ENCODE peak calls at places on chromosomes 13 and 19, in four cellular contexts. I is tibial artery, D is WTC11, U is PC-3. T is an unnamed sample.

GRCh38 chr13:46726347-46726746 is 70.6 kb downstream of the ESD start:
- DNase-seq in I (no peak), D (no peak), U (no peak), T (no peak)

GRCh38 chr19:406121-406711 is 2.7 kb downstream of the C2CD4C start:
- DNase-seq in I (no peak), D (no peak), U (no peak), T (no peak)

GRCh38 chr13:64369121-64369520 is 2861.0 kb downstream of the PCDH9 start:
- DNase-seq in I (no peak), D (no peak), U (no peak), T (no peak)

GRCh38 chr19:10289167-10289835 is 451 bp upstream of the ICAM5 start:
- DNase-seq in I (no peak), D (peak; percentile 86), U (peak; percentile 45), T (no peak)

GRCh38 chr19:47598407-47599349 is 10.3 kb upstream of the BICRA start:
- DNase-seq in I (peak; percentile 86), D (peak; percentile 76), U (peak; percentile 94), T (no peak)

GRCh38 chr19:10431254-10431942 is 11.1 kb downstream of the PDE4A start:
- DNase-seq in I (peak; percentile 41), D (peak; percentile 34), U (peak; percentile 37), T (no peak)

GRCh38 chr19:5006201-5006600 is 37.3 kb downstream of the KDM4B start:
- DNase-seq in I (no peak), D (no peak), U (peak; percentile 45), T (no peak)

GRCh38 chr19:4831351-4832340 is at the start of gene TICAM1:
- DNase-seq in I (peak; percentile 69), D (no peak), U (peak; percentile 63), T (no peak)

GRCh38 chr19:55319786-55320185 is 5.4 kb downstream of the TMEM150B start:
- DNase-seq in I (no peak), D (peak; percentile 93), U (no peak), T (peak; percentile 68)

GRCh38 chr19:12766051-12766521 is 9.3 kb downstream of the HOOK2 start:
- DNase-seq in I (peak; percentile 72), D (peak; percentile 89), U (peak; percentile 79), T (peak; percentile 73)

GRCh38 chr13:24216176-24216575 is 55.7 kb downstream of the SPATA13 start:
- DNase-seq in I (no peak), D (no peak), U (no peak), T (no peak)

GRCh38 chr13:31835932-31836331 is 96.6 kb downstream of the RXFP2 start:
- DNase-seq in I (no peak), D (no peak), U (peak; percentile 49), T (no peak)

GRCh38 chr19:13984875-13985741 is 21.0 kb downstream of the RFX1 start:
- DNase-seq in I (no peak), D (no peak), U (no peak), T (no peak)

GRCh38 chr13:37680137-37680536 is 81.6 kb upstream of the POSTN start:
- DNase-seq in I (no peak), D (no peak), U (no peak), T (no peak)

GRCh38 chr19:57239982-57240310 is 486 bp upstream of the ZNF805 start:
- DNase-seq in I (peak; percentile 22), D (no peak), U (no peak), T (no peak)

GRCh38 chr13:47628666-47629065 is 372.4 kb downstream of the SUCLA2 start:
- DNase-seq in I (no peak), D (no peak), U (peak; percentile 68), T (no peak)

GRCh38 chr13:63690672-63691071 is 2275.0 kb upstream of the PCDH20 start:
- DNase-seq in I (no peak), D (no peak), U (no peak), T (no peak)

GRCh38 chr19:21434967-21435544 is 38.1 kb downstream of the ZNF493 start:
- DNase-seq in I (no peak), D (no peak), U (no peak), T (no peak)

GRCh38 chr13:107373551-107373950 is 805.6 kb upstream of the ARGLU1 start:
- DNase-seq in I (no peak), D (no peak), U (peak; percentile 75), T (no peak)

GRCh38 chr19:11410682-11411081 is 8.4 kb downstream of the RGL3 start:
- DNase-seq in I (no peak), D (no peak), U (peak; percentile 65), T (no peak)

GRCh38 chr19:43726736-43727592 is 11.1 kb downstream of the IRGC start:
- DNase-seq in I (no peak), D (no peak), U (no peak), T (no peak)

GRCh38 chr19:53541971-53542370 is 4.0 kb downstream of the ZNF331 start:
- DNase-seq in I (no peak), D (no peak), U (peak; percentile 76), T (no peak)

GRCh38 chr13:94325148-94325528 is 154.3 kb downstream of the DCT start:
- DNase-seq in I (no peak), D (no peak), U (no peak), T (no peak)

GRCh38 chr19:19460761-19461265 is 54.5 kb downstream of the TSSK6 start:
- DNase-seq in I (peak; percentile 78), D (peak; percentile 49), U (no peak), T (no peak)

GRCh38 chr13:112994084-112994780 is 25.2 kb downstream of the MCF2L start:
- DNase-seq in I (no peak), D (no peak), U (no peak), T (no peak)

GRCh38 chr19:45821103-45821521 is 6.0 kb upstream of the RSPH6A start:
- DNase-seq in I (no peak), D (no peak), U (no peak), T (no peak)

GRCh38 chr13:38763446-38764381 is 76.8 kb downstream of the FREM2 start:
- DNase-seq in I (no peak), D (peak; percentile 22), U (peak; percentile 44), T (peak; percentile 43)

GRCh38 chr13:51396352-51396751 is 56.5 kb downstream of the INTS6 start:
- DNase-seq in I (no peak), D (no peak), U (no peak), T (no peak)

GRCh38 chr13:80436571-80437169 is 95.7 kb upstream of the SPRY2 start:
- DNase-seq in I (no peak), D (no peak), U (no peak), T (no peak)

GRCh38 chr13:110268576-110269185 is 38.3 kb downstream of the COL4A1 start:
- DNase-seq in I (no peak), D (no peak), U (no peak), T (no peak)

GRCh38 chr13:99972190-99972731 is 694 bp upstream of the ZIC5 start:
- DNase-seq in I (no peak), D (peak; percentile 25), U (no peak), T (peak; percentile 9)

GRCh38 chr13:84279166-84279565 is 396.9 kb upstream of the SLITRK1 start:
- DNase-seq in I (no peak), D (no peak), U (peak; percentile 17), T (no peak)

GRCh38 chr13:21234537-21234936 is 58.1 kb downstream of the MRPL57 start:
- DNase-seq in I (no peak), D (no peak), U (peak; percentile 50), T (no peak)

GRCh38 chr13:86464193-86464592 is 665.0 kb upstream of the SLITRK6 start:
- DNase-seq in I (no peak), D (no peak), U (peak; percentile 18), T (no peak)

GRCh38 chr13:23715762-23716235 is 145.6 kb downstream of the TNFRSF19 start:
- DNase-seq in I (no peak), D (peak; percentile 73), U (peak; percentile 78), T (no peak)

DNA sequence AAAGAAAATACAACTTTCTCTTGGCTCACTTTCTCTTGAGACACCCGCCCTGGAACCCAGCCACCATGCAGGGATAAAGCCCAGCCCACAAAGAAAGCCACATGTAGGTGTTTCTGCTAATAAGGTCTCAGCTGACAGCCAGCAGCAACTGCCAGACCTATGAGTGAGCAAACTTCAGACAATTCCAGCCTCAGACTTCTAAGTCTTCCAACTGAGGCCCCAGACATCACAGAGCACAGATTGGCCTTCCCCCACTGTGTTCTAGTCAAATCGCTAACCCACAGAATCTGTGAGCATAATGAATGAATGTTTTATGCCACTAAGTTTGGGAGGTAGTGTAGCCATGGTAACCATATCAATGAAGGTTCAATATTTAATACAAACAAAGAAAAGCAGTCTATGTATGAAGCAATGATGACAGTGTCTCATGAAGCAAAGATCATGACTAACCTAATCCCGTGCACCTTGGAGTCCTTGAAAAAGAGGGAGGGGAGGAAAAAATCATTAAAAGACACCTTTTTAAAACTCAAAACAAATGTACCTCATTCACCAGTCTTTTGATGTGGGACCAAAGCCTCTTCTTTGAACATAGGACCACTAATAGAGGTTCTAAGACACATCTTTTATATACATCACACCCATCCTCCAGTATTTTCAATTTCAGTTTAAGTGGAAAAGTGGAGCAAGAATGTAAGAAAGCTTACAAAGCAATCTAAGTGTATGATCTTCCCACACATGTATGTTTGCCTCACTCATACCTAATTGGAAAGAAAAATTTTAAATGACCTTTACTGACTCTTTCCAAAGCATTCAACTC is 6.2 kb downstream of the MRPS31 start:
- DNase-seq in I (no peak), D (no peak), U (no peak), T (no peak)
- TF ChIP-seq CTCF in I (no peak), D (no peak), U (no peak), T (no peak)

DNA sequence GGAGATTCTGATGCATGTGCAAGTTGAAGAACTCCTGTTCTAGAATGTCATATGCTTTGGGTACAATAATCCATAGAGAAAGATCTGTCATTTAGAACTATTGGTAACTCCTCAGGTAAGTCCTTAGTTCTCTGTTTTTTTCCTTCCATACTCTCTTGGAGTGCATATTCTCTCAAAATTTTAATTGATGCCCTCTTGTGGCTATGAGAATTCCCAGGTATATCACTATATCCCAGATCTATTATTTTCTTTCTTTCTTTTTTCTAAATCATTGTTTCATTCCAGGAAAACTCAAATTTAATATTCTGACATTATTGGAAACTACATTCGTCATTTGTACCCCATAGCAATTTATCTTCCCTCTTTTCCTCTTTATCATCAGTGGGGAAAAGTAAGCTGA is 485.4 kb downstream of the KLF5 start:
- DNase-seq in I (no peak), D (no peak), U (peak; percentile 27), T (no peak)
- TF ChIP-seq CTCF in I (no peak), D (no peak), U (peak; percentile 50), T (no peak)

GRCh38 chr19:37077615-37077928 is 661 bp upstream of the ZNF420 start:
- DNase-seq in I (no peak), D (no peak), U (peak; percentile 1), T (no peak)

GRCh38 chr19:37079238-37079637 is 1.0 kb downstream of the ZNF420 start:
- DNase-seq in I (no peak), D (no peak), U (no peak), T (no peak)

GRCh38 chr19:37074819-37075362 is 3.3 kb upstream of the ZNF420 start:
- DNase-seq in I (no peak), D (no peak), U (no peak), T (no peak)

GRCh38 chr19:37078717-37079032 is 442 bp downstream of the ZNF420 start:
- DNase-seq in I (no peak), D (no peak), U (no peak), T (no peak)

GRCh38 chr19:37077929-37078716 is at the start of gene ZNF420:
- DNase-seq in I (peak; percentile 91), D (peak; percentile 95), U (peak; percentile 84), T (peak; percentile 81)
- TF ChIP-seq CTCF in I (no peak), D (no peak), U (no peak), T (no peak)

DNA sequence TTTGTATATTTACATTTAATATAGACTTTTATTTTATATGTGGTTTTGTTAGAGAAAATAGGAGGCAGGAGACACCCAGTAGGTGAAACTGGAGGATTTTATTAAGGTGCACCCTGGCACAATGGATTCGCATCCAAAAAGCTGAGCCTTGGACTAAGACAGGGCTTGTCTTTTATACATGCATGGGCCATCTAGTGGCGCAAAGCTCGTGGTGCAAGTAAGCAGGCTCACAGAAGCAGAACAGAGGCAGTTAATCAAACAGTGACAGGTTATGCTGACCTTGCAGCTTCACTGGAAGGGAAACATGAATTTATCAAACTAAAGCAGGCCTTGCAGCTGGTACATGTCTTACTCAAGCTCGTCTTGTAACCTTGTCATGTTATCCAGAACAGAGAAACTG is 58.8 kb upstream of the ZNF681 start:
- DNase-seq in I (no peak), D (peak; percentile 53), U (peak; percentile 34), T (no peak)
- TF ChIP-seq CTCF in I (no peak), D (no peak), U (peak; percentile 46), T (peak; percentile 60)

T was measured in neural crest cell.